ENCODE peak calls at places on chromosomes 11 and 22, in ten cellular contexts. V, Y, L, D, U, W, Q, P, T and A are unnamed samples.

GRCh38 chr22:35464399-35464798 is 64.5 kb downstream of the MCM5 start:
- DNase-seq in V (no peak), Y (no peak), L (no peak), D (no peak), U (no peak), W (no peak), Q (no peak), P (no peak), T (no peak), A (no peak)

GRCh38 chr11:112812719-112813118 is 148.5 kb upstream of the NCAM1 start:
- DNase-seq in V (no peak), Y (no peak), L (no peak), D (no peak), U (no peak), W (no peak), Q (no peak), P (no peak), T (no peak), A (no peak)

GRCh38 chr22:27110985-27111451 is 453.6 kb downstream of the MIAT start:
- DNase-seq in V (no peak), Y (no peak), L (no peak), D (peak), U (peak), W (no peak), Q (no peak), P (no peak), T (no peak), A (no peak)

GRCh38 chr11:45155627-45156180 is 9.3 kb downstream of the PRDM11 start:
- DNase-seq in V (no peak), Y (no peak), L (no peak), D (no peak), U (no peak), W (no peak), Q (no peak), P (no peak), T (no peak), A (no peak)

GRCh38 chr11:111913997-111914396 is 1.5 kb downstream of the HSPB2 start:
- DNase-seq in V (peak), Y (peak), L (no peak), D (peak), U (no peak), W (no peak), Q (no peak), P (peak), T (no peak), A (no peak)

GRCh38 chr22:19940536-19941364 is 822 bp upstream of the COMT start:
- DNase-seq in V (no peak), Y (no peak), L (no peak), D (no peak), U (no peak), W (no peak), Q (no peak), P (no peak), T (no peak), A (no peak)

GRCh38 chr11:61834278-61835004 is 6.3 kb downstream of the FADS2 start:
- DNase-seq in V (peak), Y (no peak), L (peak), D (peak), U (peak), W (peak), Q (peak), P (peak), T (peak), A (peak)

GRCh38 chr22:22520020-22520656 is at the start of gene ZNF280A:
- DNase-seq in V (no peak), Y (no peak), L (no peak), D (peak), U (peak), W (no peak), Q (no peak), P (no peak), T (no peak), A (no peak)

GRCh38 chr11:126515501-126515900 is 160.0 kb downstream of the ST3GAL4 start:
- DNase-seq in V (no peak), Y (no peak), L (no peak), D (no peak), U (no peak), W (no peak), Q (no peak), P (no peak), T (no peak), A (no peak)

GRCh38 chr11:1389932-1390587 is at the start of gene BRSK2:
- DNase-seq in V (no peak), Y (no peak), L (no peak), D (no peak), U (peak), W (no peak), Q (no peak), P (no peak), T (peak), A (no peak)

GRCh38 chr11:46513934-46514342 is 79.9 kb downstream of the AMBRA1 start:
- DNase-seq in V (peak), Y (no peak), L (no peak), D (peak), U (peak), W (no peak), Q (no peak), P (peak), T (no peak), A (no peak)

GRCh38 chr11:123159146-123159857 is 35.7 kb downstream of the CLMP start:
- DNase-seq in V (no peak), Y (no peak), L (no peak), D (peak), U (no peak), W (no peak), Q (no peak), P (no peak), T (no peak), A (no peak)

GRCh38 chr11:7348432-7349298 is 97.0 kb downstream of the SYT9 start:
- DNase-seq in V (no peak), Y (no peak), L (no peak), D (no peak), U (peak), W (no peak), Q (no peak), P (no peak), T (no peak), A (no peak)

GRCh38 chr22:21582801-21583740 is 15.6 kb downstream of the UBE2L3 start:
- DNase-seq in V (no peak), Y (no peak), L (no peak), D (no peak), U (no peak), W (no peak), Q (no peak), P (no peak), T (no peak), A (no peak)

GRCh38 chr11:126186708-126187481 is 24.6 kb downstream of the RPUSD4 start:
- DNase-seq in V (no peak), Y (no peak), L (no peak), D (no peak), U (no peak), W (no peak), Q (no peak), P (no peak), T (no peak), A (no peak)

GRCh38 chr11:2473361-2474058 is 28.7 kb downstream of the KCNQ1 start:
- DNase-seq in V (no peak), Y (no peak), L (no peak), D (no peak), U (no peak), W (no peak), Q (no peak), P (no peak), T (no peak), A (no peak)

GRCh38 chr22:38172489-38173155 is 9.0 kb downstream of the PLA2G6 start:
- DNase-seq in V (peak), Y (no peak), L (no peak), D (no peak), U (no peak), W (no peak), Q (no peak), P (no peak), T (no peak), A (no peak)

GRCh38 chr22:40196628-40197027 is 18.9 kb downstream of the TNRC6B start:
- DNase-seq in V (no peak), Y (peak), L (peak), D (peak), U (peak), W (no peak), Q (no peak), P (peak), T (no peak), A (no peak)

GRCh38 chr11:66568124-66568916 is at the start of gene CTSF:
- DNase-seq in V (peak), Y (peak), L (peak), D (peak), U (no peak), W (peak), Q (peak), P (peak), T (peak), A (peak)

GRCh38 chr22:48139776-48140175 is 1377.3 kb downstream of the TBC1D22A start:
- DNase-seq in V (no peak), Y (no peak), L (no peak), D (no peak), U (no peak), W (no peak), Q (no peak), P (no peak), T (no peak), A (no peak)

GRCh38 chr11:26623076-26623666 is 51.1 kb upstream of the MUC15 start:
- DNase-seq in V (no peak), Y (no peak), L (no peak), D (peak), U (peak), W (no peak), Q (no peak), P (no peak), T (no peak), A (no peak)

GRCh38 chr11:31218847-31219246 is 150.7 kb downstream of the DCDC1 start:
- DNase-seq in V (no peak), Y (no peak), L (no peak), D (no peak), U (no peak), W (no peak), Q (no peak), P (no peak), T (no peak), A (no peak)

GRCh38 chr11:113242767-113243397 is 71.5 kb upstream of the TTC12 start:
- DNase-seq in V (peak), Y (peak), L (no peak), D (peak), U (peak), W (no peak), Q (no peak), P (peak), T (no peak), A (no peak)

GRCh38 chr22:46481386-46481785 is 56.0 kb downstream of the CELSR1 start:
- DNase-seq in V (no peak), Y (no peak), L (no peak), D (no peak), U (peak), W (no peak), Q (no peak), P (no peak), T (no peak), A (no peak)

GRCh38 chr11:108854366-108854765 is 189.5 kb downstream of the DDX10 start:
- DNase-seq in V (no peak), Y (no peak), L (no peak), D (peak), U (no peak), W (peak), Q (peak), P (no peak), T (no peak), A (no peak)

GRCh38 chr11:30281476-30282288 is 41.2 kb upstream of the ARL14EP start:
- DNase-seq in V (no peak), Y (no peak), L (no peak), D (no peak), U (no peak), W (no peak), Q (no peak), P (no peak), T (no peak), A (no peak)

GRCh38 chr22:48301421-48301820 is 1526.3 kb downstream of the BRD1 start:
- DNase-seq in V (no peak), Y (no peak), L (no peak), D (no peak), U (no peak), W (no peak), Q (no peak), P (no peak), T (no peak), A (no peak)

GRCh38 chr11:64859542-64860414 is 15.3 kb upstream of the CDC42BPG start:
- DNase-seq in V (no peak), Y (no peak), L (peak), D (no peak), U (no peak), W (peak), Q (peak), P (no peak), T (peak), A (peak)

GRCh38 chr22:50671641-50672040 is 982 bp upstream of the SHANK3 start:
- DNase-seq in V (no peak), Y (no peak), L (no peak), D (no peak), U (peak), W (no peak), Q (no peak), P (no peak), T (no peak), A (no peak)

GRCh38 chr11:23423656-23424055 is 563.4 kb upstream of the CCDC179 start:
- DNase-seq in V (no peak), Y (no peak), L (no peak), D (no peak), U (no peak), W (no peak), Q (no peak), P (no peak), T (no peak), A (no peak)

GRCh38 chr11:110907629-110908028 is 195.4 kb upstream of the ARHGAP20 start:
- DNase-seq in V (no peak), Y (peak), L (no peak), D (peak), U (peak), W (no peak), Q (peak), P (no peak), T (no peak), A (no peak)